ENCODE peak calls at places on chromosomes 12 and 14, in seven cellular contexts. R is SK-N-SH, J is HFF-Myc, G is A549, Z is IMR-90, K is endothelial cell, V is fibroblast of lung. H is an unnamed sample.

GRCh38 chr12:123723765-123724164 is 11.6 kb downstream of the ATP6V0A2 start:
- DNase-seq in R (no peak), J (no peak), G (no peak), Z (no peak), K (no peak), V (no peak), H (no peak)

GRCh38 chr12:84756961-84757360 is 155.6 kb downstream of the SLC6A15 start:
- DNase-seq in R (no peak), J (no peak), G (no peak), Z (peak), K (no peak), V (peak), H (peak)

GRCh38 chr14:104757681-104758392 is 4.9 kb downstream of the SIVA1 start:
- DNase-seq in R (no peak), J (no peak), G (no peak), Z (no peak), K (no peak), V (no peak), H (no peak)

GRCh38 chr12:105024926-105025325 is 38.8 kb downstream of the NOPCHAP1 start:
- DNase-seq in R (no peak), J (no peak), G (no peak), Z (no peak), K (no peak), V (no peak), H (no peak)

GRCh38 chr12:115140981-115141380 is 457.0 kb upstream of the TBX3 start:
- DNase-seq in R (no peak), J (no peak), G (no peak), Z (no peak), K (no peak), V (no peak), H (no peak)

GRCh38 chr12:105492591-105492990 is 162.1 kb downstream of the C12orf75 start:
- DNase-seq in R (no peak), J (peak), G (no peak), Z (peak), K (no peak), V (no peak), H (no peak)

GRCh38 chr12:13436696-13437391 is 240.3 kb downstream of the EMP1 start:
- DNase-seq in R (peak), J (peak), G (peak), Z (peak), K (no peak), V (no peak), H (no peak)

GRCh38 chr12:8823565-8824300 is 1.3 kb downstream of the A2ML1 start:
- DNase-seq in R (peak), J (no peak), G (peak), Z (peak), K (peak), V (peak), H (no peak)

GRCh38 chr14:99427632-99428315 is 52.9 kb downstream of the SETD3 start:
- DNase-seq in R (no peak), J (peak), G (no peak), Z (peak), K (no peak), V (no peak), H (peak)

GRCh38 chr14:60166144-60166543 is 946 bp upstream of the DHRS7 start:
- DNase-seq in R (no peak), J (no peak), G (no peak), Z (no peak), K (no peak), V (no peak), H (no peak)

GRCh38 chr12:49263400-49263763 is 1.5 kb upstream of the TUBA1C start:
- DNase-seq in R (no peak), J (no peak), G (no peak), Z (no peak), K (no peak), V (no peak), H (no peak)

GRCh38 chr14:56273151-56273550 is 154.9 kb downstream of the PELI2 start:
- DNase-seq in R (no peak), J (no peak), G (no peak), Z (peak), K (no peak), V (peak), H (peak)

GRCh38 chr12:92030618-92031017 is 115.0 kb downstream of the BTG1 start:
- DNase-seq in R (no peak), J (no peak), G (no peak), Z (peak), K (no peak), V (peak), H (no peak)

GRCh38 chr14:54348001-54348611 is 48.7 kb upstream of the CDKN3 start:
- DNase-seq in R (peak), J (no peak), G (peak), Z (peak), K (peak), V (peak), H (no peak)

GRCh38 chr12:9096563-9097176 is 19.0 kb downstream of the A2M start:
- DNase-seq in R (no peak), J (no peak), G (no peak), Z (no peak), K (no peak), V (no peak), H (no peak)

GRCh38 chr14:100543471-100544455 is 43.5 kb downstream of the BEGAIN start:
- DNase-seq in R (no peak), J (no peak), G (no peak), Z (no peak), K (no peak), V (no peak), H (no peak)

GRCh38 chr12:124396544-124397398 is 101.9 kb downstream of the RFLNA start:
- DNase-seq in R (peak), J (no peak), G (peak), Z (no peak), K (no peak), V (no peak), H (no peak)

GRCh38 chr12:122200541-122201175 is 2.9 kb upstream of the B3GNT4 start:
- DNase-seq in R (peak), J (no peak), G (no peak), Z (no peak), K (peak), V (no peak), H (no peak)

GRCh38 chr12:96255077-96255476 is 60.9 kb downstream of the ELK3 start:
- DNase-seq in R (no peak), J (no peak), G (no peak), Z (peak), K (peak), V (peak), H (no peak)

GRCh38 chr14:61588419-61588901 is 106.9 kb upstream of the HIF1A start:
- DNase-seq in R (no peak), J (no peak), G (no peak), Z (peak), K (no peak), V (peak), H (no peak)

GRCh38 chr14:33768458-33768830 is 182.4 kb downstream of the EGLN3 start:
- DNase-seq in R (no peak), J (no peak), G (no peak), Z (no peak), K (no peak), V (no peak), H (no peak)

GRCh38 chr14:64656986-64657385 is 47.2 kb upstream of the PLEKHG3 start:
- DNase-seq in R (no peak), J (no peak), G (no peak), Z (no peak), K (no peak), V (peak), H (no peak)

GRCh38 chr12:109738878-109739665 is 25.4 kb downstream of the FAM222A start:
- DNase-seq in R (peak), J (no peak), G (no peak), Z (peak), K (no peak), V (no peak), H (no peak)

GRCh38 chr12:24853588-24853987 is 95.3 kb downstream of the BCAT1 start:
- DNase-seq in R (no peak), J (no peak), G (no peak), Z (peak), K (no peak), V (peak), H (no peak)

GRCh38 chr12:119328111-119328510 is 6.4 kb upstream of the CCDC60 start:
- DNase-seq in R (peak), J (no peak), G (peak), Z (no peak), K (peak), V (no peak), H (no peak)

GRCh38 chr12:14773685-14774073 is 29.6 kb downstream of the WBP11 start:
- DNase-seq in R (peak), J (no peak), G (no peak), Z (no peak), K (peak), V (no peak), H (no peak)

GRCh38 chr14:79631276-79631675 is 580.0 kb downstream of the DIO2 start:
- DNase-seq in R (no peak), J (no peak), G (no peak), Z (no peak), K (no peak), V (no peak), H (no peak)
- TF ChIP-seq CTCF in R (no peak), J (no peak), G (no peak), Z (no peak), K (no peak), V (no peak), H (no peak)

GRCh38 chr14:69291891-69292586 is 32.1 kb downstream of the GALNT16 start:
- DNase-seq in R (no peak), J (no peak), G (no peak), Z (no peak), K (no peak), V (no peak), H (no peak)
- TF ChIP-seq CTCF in R (no peak), J (no peak), G (no peak), Z (no peak), K (no peak), V (no peak), H (no peak)

GRCh38 chr12:112234303-112234702 is 108.9 kb downstream of the TRAFD1 start:
- DNase-seq in R (no peak), J (no peak), G (no peak), Z (no peak), K (no peak), V (no peak), H (no peak)
- TF ChIP-seq CTCF in R (no peak), J (no peak), G (no peak), Z (no peak), K (no peak), V (no peak), H (no peak)

DNA sequence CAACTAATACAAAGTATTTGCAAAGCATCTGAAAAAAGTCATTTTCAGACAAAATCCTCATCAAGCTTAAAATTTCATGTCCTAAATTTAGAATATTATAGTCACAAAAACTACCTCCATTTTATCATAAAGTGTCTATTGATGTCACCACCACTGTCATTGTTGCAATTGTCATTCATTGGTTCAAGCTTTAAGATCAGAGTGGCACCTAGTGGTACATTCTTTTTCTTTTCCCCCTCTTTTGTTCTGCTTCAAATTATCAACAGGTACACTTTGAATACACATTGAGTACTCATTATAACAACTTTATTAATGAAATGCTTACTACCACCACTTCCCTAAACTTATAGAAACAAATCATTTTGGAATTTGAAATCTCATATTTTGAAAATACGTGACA is 379.8 kb downstream of the SEC23A start:
- DNase-seq in R (peak), J (no peak), G (no peak), Z (no peak), K (no peak), V (no peak), H (no peak)
- TF ChIP-seq CTCF in R (no peak), J (no peak), G (no peak), Z (no peak), K (no peak), V (no peak), H (no peak)

GRCh38 chr12:53599579-53599978 is 26.6 kb downstream of the ATF7 start:
- DNase-seq in R (no peak), J (no peak), G (no peak), Z (no peak), K (no peak), V (no peak), H (no peak)
- TF ChIP-seq CTCF in R (peak), J (no peak), G (no peak), Z (peak), K (no peak), V (no peak), H (no peak)

GRCh38 chr12:31658743-31659086 is 773 bp upstream of the ETFBKMT start:
- DNase-seq in R (peak), J (no peak), G (no peak), Z (no peak), K (no peak), V (no peak), H (no peak)

GRCh38 chr12:31662176-31662849 is 2.8 kb downstream of the ETFBKMT start:
- DNase-seq in R (no peak), J (no peak), G (no peak), Z (no peak), K (no peak), V (no peak), H (no peak)

GRCh38 chr12:31655208-31655607 is 4.3 kb upstream of the ETFBKMT start:
- DNase-seq in R (no peak), J (no peak), G (no peak), Z (no peak), K (no peak), V (no peak), H (no peak)

GRCh38 chr12:31655792-31656191 is 3.7 kb upstream of the ETFBKMT start:
- DNase-seq in R (no peak), J (no peak), G (no peak), Z (no peak), K (no peak), V (no peak), H (no peak)

GRCh38 chr12:31659087-31659942 is at the start of gene ETFBKMT:
- DNase-seq in R (peak), J (peak), G (peak), Z (peak), K (peak), V (peak), H (no peak)
- TF ChIP-seq CTCF in R (peak), J (peak), G (no peak), Z (peak), K (peak), V (peak), H (peak)

DNA sequence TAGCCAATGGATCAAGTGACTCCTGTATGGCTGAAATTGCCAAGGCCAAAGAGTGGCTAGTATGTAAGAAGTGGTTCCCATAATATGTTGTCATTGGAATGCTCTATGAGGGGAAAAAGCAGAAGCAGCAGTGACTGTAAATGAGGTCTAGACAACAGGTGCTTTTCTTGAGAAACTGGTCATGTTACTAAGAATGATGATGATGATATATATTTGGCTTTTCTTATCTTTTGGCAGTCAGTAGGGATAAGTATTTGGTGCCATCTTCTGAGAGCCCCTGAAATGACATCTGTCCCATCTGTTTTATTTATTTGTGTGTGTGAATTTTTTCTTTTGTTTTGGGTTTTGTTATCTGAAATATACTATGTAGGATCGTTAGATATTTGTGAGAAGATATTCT is 141.7 kb downstream of the SYT1 start:
- DNase-seq in R (no peak), J (no peak), G (peak), Z (peak), K (no peak), V (peak), H (no peak)
- TF ChIP-seq CTCF in R (peak), J (no peak), G (peak), Z (peak), K (peak), V (no peak), H (peak)

DNA sequence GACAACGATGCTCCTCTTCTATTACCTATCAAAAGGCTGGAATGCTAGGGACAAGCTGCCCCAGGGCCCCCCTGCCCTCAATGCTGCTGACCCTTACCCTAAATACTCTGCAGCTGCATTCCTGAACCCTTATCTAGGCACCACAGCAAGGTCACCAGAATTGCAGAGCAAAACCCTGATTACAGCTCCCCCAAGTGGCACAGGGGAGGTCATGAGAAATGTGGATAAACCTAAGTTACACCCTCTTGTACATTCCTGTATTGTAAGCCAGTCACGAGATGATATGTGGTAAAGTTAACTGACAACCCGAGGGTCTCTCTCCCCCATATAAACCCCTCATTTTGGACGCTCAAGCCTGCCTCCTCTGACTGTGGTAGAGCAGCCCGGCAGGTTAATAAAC is 411.8 kb upstream of the STXBP6 start:
- DNase-seq in R (no peak), J (no peak), G (no peak), Z (no peak), K (no peak), V (no peak), H (no peak)
- TF ChIP-seq CTCF in R (no peak), J (no peak), G (no peak), Z (no peak), K (no peak), V (no peak), H (no peak)

GRCh38 chr14:71061458-71061857 is 154.2 kb downstream of the PCNX1 start:
- DNase-seq in R (no peak), J (no peak), G (no peak), Z (peak), K (no peak), V (no peak), H (no peak)
- TF ChIP-seq CTCF in R (no peak), J (no peak), G (no peak), Z (no peak), K (no peak), V (no peak), H (no peak)